ENCODE peak calls at places on chromosomes 6 and 20, in four cellular contexts. A, X, M and I are unnamed samples.

GRCh38 chr20:52160805-52161204 is 30.8 kb downstream of the ZFP64 start:
- DNase-seq in A (peak), M (no peak), X (no peak), I (no peak)

GRCh38 chr20:57392512-57393271 is 1.5 kb downstream of the RBM38 start:
- DNase-seq in M (peak), X (no peak), A (no peak), I (peak)

GRCh38 chr6:56480246-56480645 is 162.4 kb downstream of the DST start:
- DNase-seq in A (no peak), X (no peak), M (no peak), I (no peak)

GRCh38 chr20:45630366-45630765 is 718 bp downstream of the WFDC9 start:
- DNase-seq in A (no peak), X (no peak), M (no peak), I (no peak)

GRCh38 chr20:41374568-41374920 is 7.9 kb upstream of the EMILIN3 start:
- DNase-seq in M (no peak), A (no peak), X (no peak), I (no peak)

GRCh38 chr6:57822896-57823358 is 505.5 kb downstream of the PRIM2 start:
- DNase-seq in A (no peak), M (no peak), X (no peak), I (no peak)

GRCh38 chr6:95923518-95923917 is 92.3 kb upstream of the FUT9 start:
- DNase-seq in A (peak), M (no peak), X (no peak), I (peak)

GRCh38 chr6:97443408-97444080 is 160.5 kb upstream of the MMS22L start:
- DNase-seq in X (no peak), A (no peak), M (no peak), I (no peak)

GRCh38 chr6:90074161-90074560 is 179.9 kb downstream of the GJA10 start:
- DNase-seq in X (no peak), A (no peak), M (no peak), I (no peak)

GRCh38 chr6:55578537-55579363 is at the start of gene HMGCLL1:
- DNase-seq in X (peak), M (no peak), A (peak), I (no peak)

GRCh38 chr20:63648895-63649589 is 4.2 kb downstream of the STMN3 start:
- DNase-seq in A (no peak), X (no peak), M (no peak), I (no peak)

GRCh38 chr6:39901670-39902069 is 32.6 kb downstream of the MOCS1 start:
- DNase-seq in X (no peak), A (no peak), M (no peak), I (no peak)

GRCh38 chr6:106387875-106388274 is 27.4 kb downstream of the CRYBG1 start:
- DNase-seq in X (no peak), A (no peak), M (no peak), I (no peak)